ENCODE peak calls at places on chromosomes 11 and 22, in four cellular contexts. One of them, this sample, is unnamed.

GRCh38 chr22:45553333-45554039 is 50.8 kb downstream of the FBLN1 start:
- DNase-seq in H1: peak
- DNase-seq in K562: peak
- DNase-seq in GM12878: no peak
- DNase-seq in this sample: peak

GRCh38 chr11:61315260-61315659 is 17.6 kb downstream of the DDB1 start:
- DNase-seq in H1: no peak
- DNase-seq in K562: no peak
- DNase-seq in GM12878: no peak
- DNase-seq in this sample: no peak

GRCh38 chr22:48751539-48752437 is 1075.9 kb downstream of the BRD1 start:
- DNase-seq in H1: no peak
- DNase-seq in K562: no peak
- DNase-seq in GM12878: no peak
- DNase-seq in this sample: no peak

GRCh38 chr11:27249208-27249509 is 113.9 kb downstream of the CCDC34 start:
- DNase-seq in H1: no peak
- DNase-seq in K562: no peak
- DNase-seq in GM12878: no peak
- DNase-seq in this sample: no peak

GRCh38 chr11:18700375-18700774 is 1.8 kb downstream of the TMEM86A start:
- DNase-seq in H1: no peak
- DNase-seq in K562: no peak
- DNase-seq in GM12878: no peak
- DNase-seq in this sample: peak

GRCh38 chr22:17192186-17192585 is 27.0 kb downstream of the ADA2 start:
- DNase-seq in H1: no peak
- DNase-seq in K562: no peak
- DNase-seq in GM12878: no peak
- DNase-seq in this sample: no peak

GRCh38 chr11:87141322-87141721 is 103.6 kb downstream of the TMEM135 start:
- DNase-seq in H1: no peak
- DNase-seq in K562: no peak
- DNase-seq in GM12878: no peak
- DNase-seq in this sample: no peak

GRCh38 chr22:17258015-17258827 is 39.0 kb upstream of the ADA2 start:
- DNase-seq in H1: peak
- DNase-seq in K562: peak
- DNase-seq in GM12878: peak
- DNase-seq in this sample: no peak

GRCh38 chr11:87493516-87493915 is 455.8 kb downstream of the TMEM135 start:
- DNase-seq in H1: no peak
- DNase-seq in K562: no peak
- DNase-seq in GM12878: no peak
- DNase-seq in this sample: peak

GRCh38 chr11:61754534-61755482 is 2.4 kb downstream of the MYRF start:
- DNase-seq in H1: no peak
- DNase-seq in K562: peak
- DNase-seq in GM12878: no peak
- DNase-seq in this sample: peak

GRCh38 chr22:24426859-24427499 is 420 bp upstream of the ADORA2A start:
- DNase-seq in H1: no peak
- DNase-seq in K562: no peak
- DNase-seq in GM12878: no peak
- DNase-seq in this sample: no peak

GRCh38 chr22:41833369-41834004 is 582 bp downstream of the SREBF2 start:
- DNase-seq in H1: peak
- DNase-seq in K562: peak
- DNase-seq in GM12878: no peak
- DNase-seq in this sample: no peak

GRCh38 chr11:100674212-100674611 is 12.9 kb upstream of the ARHGAP42 start:
- DNase-seq in H1: no peak
- DNase-seq in K562: no peak
- DNase-seq in GM12878: no peak
- DNase-seq in this sample: peak

GRCh38 chr22:17586831-17587440 is 23.6 kb downstream of the SLC25A18 start:
- DNase-seq in H1: no peak
- DNase-seq in K562: no peak
- DNase-seq in GM12878: no peak
- DNase-seq in this sample: no peak

GRCh38 chr22:49863936-49864335 is 10.3 kb downstream of the ZBED4 start:
- DNase-seq in H1: no peak
- DNase-seq in K562: no peak
- DNase-seq in GM12878: no peak
- DNase-seq in this sample: no peak
- TF ChIP-seq CHD1 in H1: no peak
- TF ChIP-seq CHD1 in K562: no peak
- TF ChIP-seq CHD1 in GM12878: no peak
- TF ChIP-seq CHD1 in this sample: no peak

GRCh38 chr11:102530558-102530957 is at the start of gene MMP7:
- DNase-seq in H1: no peak
- DNase-seq in K562: no peak
- DNase-seq in GM12878: no peak
- DNase-seq in this sample: peak
- TF ChIP-seq CHD1 in H1: no peak
- TF ChIP-seq CHD1 in K562: no peak
- TF ChIP-seq CHD1 in GM12878: no peak
- TF ChIP-seq CHD1 in this sample: no peak

GRCh38 chr11:79390477-79390876 is 50.4 kb downstream of the TENM4 start:
- DNase-seq in H1: no peak
- DNase-seq in K562: no peak
- DNase-seq in GM12878: no peak
- DNase-seq in this sample: no peak
- TF ChIP-seq CHD1 in H1: no peak
- TF ChIP-seq CHD1 in K562: no peak
- TF ChIP-seq CHD1 in GM12878: no peak
- TF ChIP-seq CHD1 in this sample: no peak

DNA sequence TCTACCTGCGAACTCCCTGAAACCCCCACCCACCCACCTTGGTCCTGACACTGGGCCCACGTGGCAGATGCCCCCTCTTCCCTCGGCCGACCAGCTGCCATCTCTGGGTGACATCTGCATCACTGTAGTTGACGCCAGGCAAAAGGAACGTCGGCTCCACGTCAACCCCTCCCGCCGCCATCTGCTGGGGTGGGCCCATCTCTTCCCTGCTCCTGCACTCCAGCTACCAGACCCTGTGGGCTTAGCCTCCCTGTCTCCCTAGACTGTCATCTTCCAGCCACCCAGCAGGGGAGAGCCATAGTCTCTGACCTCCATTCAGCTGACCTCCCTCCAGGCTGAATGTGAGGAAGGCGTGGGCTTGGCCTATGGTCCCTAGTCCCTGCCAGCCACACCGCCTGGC is 21.3 kb downstream of the CHID1 start:
- DNase-seq in H1: no peak
- DNase-seq in K562: no peak
- DNase-seq in GM12878: no peak
- DNase-seq in this sample: no peak
- TF ChIP-seq CHD1 in H1: no peak
- TF ChIP-seq CHD1 in K562: no peak
- TF ChIP-seq CHD1 in GM12878: no peak
- TF ChIP-seq CHD1 in this sample: no peak

GRCh38 chr11:2249191-2249916 is 21.0 kb downstream of the ASCL2 start:
- DNase-seq in H1: no peak
- DNase-seq in K562: no peak
- DNase-seq in GM12878: no peak
- DNase-seq in this sample: no peak
- TF ChIP-seq CHD1 in H1: no peak
- TF ChIP-seq CHD1 in K562: no peak
- TF ChIP-seq CHD1 in GM12878: no peak
- TF ChIP-seq CHD1 in this sample: no peak

GRCh38 chr11:76368497-76368896 is 12.4 kb downstream of the THAP12 start:
- DNase-seq in H1: no peak
- DNase-seq in K562: no peak
- DNase-seq in GM12878: no peak
- DNase-seq in this sample: no peak
- TF ChIP-seq CHD1 in H1: no peak
- TF ChIP-seq CHD1 in K562: no peak
- TF ChIP-seq CHD1 in GM12878: no peak
- TF ChIP-seq CHD1 in this sample: no peak